ENCODE peak calls at places on chromosome 16, in seven cellular contexts. X, Q, L, U, N, E and J are unnamed samples.
A peak's percentile ranks its signal among the peaks of the same experiment; 100 is the strongest.

GRCh38 chr16:81366316-81366932 is 51.7 kb downstream of the GAN start:
- DNase-seq in X (no peak), Q (no peak), L (no peak), U (peak; percentile 43), N (no peak), E (no peak), J (peak; percentile 41)

GRCh38 chr16:89453662-89454321 is 36.6 kb downstream of the ANKRD11 start:
- DNase-seq in X (no peak), Q (no peak), L (no peak), U (no peak), N (no peak), E (no peak), J (no peak)

GRCh38 chr16:79599256-79599836 is 1.2 kb downstream of the MAF start:
- DNase-seq in X (peak; percentile 16), Q (no peak), L (no peak), U (no peak), N (no peak), E (peak; percentile 11), J (no peak)

GRCh38 chr16:85924675-85925074 is 25.7 kb downstream of the IRF8 start:
- DNase-seq in X (no peak), Q (no peak), L (no peak), U (no peak), N (no peak), E (no peak), J (no peak)

GRCh38 chr16:12539185-12539929 is 264.3 kb downstream of the CPPED1 start:
- DNase-seq in X (no peak), Q (no peak), L (no peak), U (no peak), N (no peak), E (no peak), J (no peak)

GRCh38 chr16:11254913-11255736 is 879 bp downstream of the SOCS1 start:
- DNase-seq in X (peak; percentile 53), Q (peak; percentile 40), L (peak; percentile 30), U (no peak), N (no peak), E (no peak), J (peak; percentile 85)

GRCh38 chr16:28561557-28562187 is 8.0 kb downstream of the SGF29 start:
- DNase-seq in X (no peak), Q (no peak), L (no peak), U (no peak), N (no peak), E (no peak), J (no peak)

GRCh38 chr16:2482181-2483107 is 7.5 kb downstream of the TBC1D24 start:
- DNase-seq in X (no peak), Q (no peak), L (peak; percentile 55), U (no peak), N (peak; percentile 43), E (no peak), J (no peak)

GRCh38 chr16:88385831-88386815 is 3.4 kb downstream of the ZNF469 start:
- DNase-seq in X (no peak), Q (no peak), L (no peak), U (no peak), N (no peak), E (no peak), J (peak; percentile 32)

GRCh38 chr16:57276596-57276995 is 7.9 kb downstream of the PLLP start:
- DNase-seq in X (no peak), Q (no peak), L (no peak), U (no peak), N (no peak), E (no peak), J (no peak)

GRCh38 chr16:65621640-65622039 is 499.8 kb upstream of the CDH11 start:
- DNase-seq in X (no peak), Q (no peak), L (no peak), U (no peak), N (no peak), E (no peak), J (no peak)